ENCODE peak calls at places on chromosomes 12 and 14, in eight cellular contexts. L is HepG2, S is IMR-90, A is HCT116, K is GM12878, G is gastrocnemius medialis, T is body of pancreas, C is upper lobe of left lung. R is an unnamed sample.

GRCh38 chr12:95460901-95461300 is 13.1 kb upstream of the METAP2 start:
- ATAC-seq in L (no peak), S (no peak), A (peak; percentile 75), K (no peak), G (no peak), T (no peak), C (no peak), R (no peak)

GRCh38 chr14:70882771-70883492 is 24.3 kb upstream of the PCNX1 start:
- ATAC-seq in L (no peak), S (peak; percentile 19), A (peak; percentile 9), K (peak; percentile 1), G (no peak), T (no peak), C (peak; percentile 67), R (peak; percentile 39)

GRCh38 chr12:71763682-71764379 is 9.2 kb downstream of the RAB21 start:
- ATAC-seq in L (no peak), S (no peak), A (no peak), K (no peak), G (no peak), T (no peak), C (peak; percentile 44), R (peak; percentile 34)

GRCh38 chr12:3202734-3203446 is 125.7 kb downstream of the TSPAN9 start:
- ATAC-seq in L (peak; percentile 63), S (peak; percentile 30), A (peak; percentile 67), K (peak; percentile 82), G (peak; percentile 41), T (no peak), C (peak; percentile 59), R (no peak)

GRCh38 chr14:93947282-93947681 is 20.1 kb downstream of the FAM181A start:
- ATAC-seq in L (no peak), S (no peak), A (no peak), K (no peak), G (no peak), T (no peak), C (no peak), R (no peak)

GRCh38 chr12:41008472-41008871 is 179.6 kb upstream of the PDZRN4 start:
- ATAC-seq in L (no peak), S (no peak), A (no peak), K (no peak), G (no peak), T (no peak), C (no peak), R (no peak)

GRCh38 chr14:56759633-56760032 is 50.6 kb downstream of the OTX2 start:
- ATAC-seq in L (no peak), S (no peak), A (no peak), K (no peak), G (no peak), T (no peak), C (no peak), R (no peak)

GRCh38 chr14:91227183-91227628 is 17.3 kb downstream of the GPR68 start:
- ATAC-seq in L (no peak), S (no peak), A (no peak), K (no peak), G (no peak), T (no peak), C (no peak), R (no peak)

GRCh38 chr12:27333311-27334009 is 824 bp downstream of the BMAL2 start:
- ATAC-seq in L (peak; percentile 66), S (peak; percentile 9), A (peak; percentile 62), K (peak; percentile 41), G (no peak), T (peak; percentile 25), C (peak; percentile 69), R (peak; percentile 20)

GRCh38 chr12:12786371-12786715 is 884 bp downstream of the APOLD1 start:
- ATAC-seq in L (no peak), S (peak; percentile 15), A (peak; percentile 2), K (peak; percentile 14), G (no peak), T (no peak), C (peak; percentile 14), R (no peak)

GRCh38 chr12:124440841-124441381 is 126.5 kb downstream of the NCOR2 start:
- ATAC-seq in L (no peak), S (peak; percentile 8), A (no peak), K (no peak), G (no peak), T (no peak), C (no peak), R (no peak)

GRCh38 chr12:10251669-10252068 is 39.0 kb downstream of the GABARAPL1 start:
- ATAC-seq in L (no peak), S (no peak), A (no peak), K (no peak), G (no peak), T (no peak), C (no peak), R (no peak)

GRCh38 chr14:75452900-75453816 is 25.3 kb downstream of the JDP2 start:
- ATAC-seq in L (peak; percentile 87), S (peak; percentile 85), A (peak; percentile 52), K (no peak), G (no peak), T (peak; percentile 28), C (peak; percentile 65), R (peak; percentile 83)

GRCh38 chr14:92955381-92955780 is 32.4 kb downstream of the CHGA start:
- ATAC-seq in L (no peak), S (no peak), A (no peak), K (no peak), G (no peak), T (no peak), C (no peak), R (no peak)

GRCh38 chr12:113815031-113815430 is 151.1 kb downstream of the RBM19 start:
- ATAC-seq in L (peak; percentile 75), S (no peak), A (peak; percentile 28), K (no peak), G (no peak), T (no peak), C (no peak), R (no peak)

GRCh38 chr14:33331176-33331949 is 392.7 kb downstream of the NPAS3 start:
- ATAC-seq in L (no peak), S (no peak), A (no peak), K (no peak), G (no peak), T (no peak), C (no peak), R (no peak)

GRCh38 chr12:66832997-66833396 is 154.1 kb upstream of the GRIP1 start:
- ATAC-seq in L (no peak), S (no peak), A (no peak), K (no peak), G (no peak), T (no peak), C (no peak), R (no peak)

GRCh38 chr14:101040538-101041442 is 137.3 kb upstream of the RTL1 start:
- ATAC-seq in L (peak; percentile 93), S (no peak), A (no peak), K (no peak), G (no peak), T (peak; percentile 88), C (no peak), R (no peak)

GRCh38 chr14:87994974-87995373 is 2.0 kb upstream of the GALC start:
- ATAC-seq in L (peak; percentile 45), S (no peak), A (no peak), K (peak; percentile 65), G (no peak), T (no peak), C (no peak), R (no peak)

GRCh38 chr14:69036757-69037506 is 57.8 kb upstream of the ACTN1 start:
- ATAC-seq in L (no peak), S (no peak), A (no peak), K (no peak), G (no peak), T (no peak), C (no peak), R (no peak)

GRCh38 chr12:57808351-57808750 is 10.2 kb downstream of the AVIL start:
- ATAC-seq in L (no peak), S (no peak), A (no peak), K (no peak), G (no peak), T (no peak), C (no peak), R (no peak)

GRCh38 chr12:101941306-101942000 is 64.1 kb downstream of the DRAM1 start:
- ATAC-seq in L (no peak), S (no peak), A (no peak), K (peak; percentile 82), G (no peak), T (no peak), C (no peak), R (no peak)

GRCh38 chr14:101230161-101230850 is 326.8 kb upstream of the RTL1 start:
- ATAC-seq in L (no peak), S (no peak), A (peak; percentile 26), K (no peak), G (no peak), T (no peak), C (no peak), R (no peak)

GRCh38 chr14:77043984-77044485 is 15.5 kb upstream of the IRF2BPL start:
- ATAC-seq in L (peak; percentile 14), S (no peak), A (no peak), K (no peak), G (no peak), T (no peak), C (no peak), R (no peak)

GRCh38 chr12:116659771-116660481 is 77.9 kb downstream of the SPRING1 start:
- ATAC-seq in L (no peak), S (no peak), A (peak; percentile 91), K (no peak), G (no peak), T (no peak), C (no peak), R (no peak)

GRCh38 chr12:50025187-50026059 is at the start of gene RACGAP1:
- ATAC-seq in L (peak; percentile 98), S (peak; percentile 98), A (peak; percentile 98), K (peak; percentile 98), G (peak; percentile 100), T (peak; percentile 100), C (peak; percentile 98), R (peak; percentile 99)
- TF ChIP-seq POLR2A in L (peak; percentile 63), S (peak; percentile 63), A (peak; percentile 42), K (peak; percentile 89), G (no peak), T (no peak), C (no peak), R (no peak)

GRCh38 chr14:96501746-96502620 is at the start of gene PAPOLA:
- ATAC-seq in L (peak; percentile 93), S (peak; percentile 94), A (peak; percentile 90), K (peak; percentile 92), G (peak; percentile 94), T (peak; percentile 97), C (peak; percentile 98), R (peak; percentile 97)
- TF ChIP-seq POLR2A in L (peak; percentile 94), S (peak; percentile 93), A (peak; percentile 79), K (peak; percentile 91), G (peak; percentile 75), T (peak; percentile 90), C (no peak), R (peak; percentile 60)

GRCh38 chr12:46360908-46361666 is 11.5 kb downstream of the SLC38A2 start:
- ATAC-seq in L (no peak), S (no peak), A (no peak), K (peak; percentile 83), G (no peak), T (no peak), C (no peak), R (no peak)
- TF ChIP-seq POLR2A in L (peak; percentile 71), S (no peak), A (no peak), K (no peak), G (no peak), T (no peak), C (no peak), R (no peak)

DNA sequence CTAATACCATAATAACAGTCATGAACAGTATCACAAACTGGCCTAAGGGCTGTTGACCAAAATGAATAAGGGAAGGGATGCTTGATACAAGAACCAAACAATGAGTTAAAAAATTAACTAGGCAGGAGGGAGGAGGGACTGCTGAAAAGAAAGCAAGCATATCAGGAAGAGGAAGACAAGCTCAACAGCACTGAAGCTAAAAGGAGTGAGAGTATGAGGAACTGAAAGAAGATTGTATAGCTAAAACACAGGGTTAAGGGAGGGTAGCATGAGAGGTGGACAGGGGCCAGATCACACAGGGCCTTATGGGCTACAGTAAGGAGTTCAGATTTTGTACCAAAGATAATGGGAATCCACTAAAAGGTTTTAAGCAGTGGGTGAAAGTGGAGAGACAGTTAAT is 34.1 kb downstream of the ITGA7 start:
- ATAC-seq in L (no peak), S (no peak), A (no peak), K (peak; percentile 100), G (peak; percentile 45), T (no peak), C (peak; percentile 71), R (peak; percentile 48)
- TF ChIP-seq POLR2A in L (no peak), S (no peak), A (no peak), K (peak; percentile 43), G (no peak), T (no peak), C (no peak), R (no peak)

R was measured in gastroesophageal sphincter.